ENCODE peak calls at places on chromosome 9, in five cellular contexts. V is AG04450, C is bronchial epithelial cell, M is small intestine, Q is mammary epithelial cell. A is an unnamed sample.
A peak's percentile ranks its signal among the peaks of the same experiment; 100 is the strongest.

GRCh38 chr9:106956971-106957370 is 94.0 kb downstream of the ZNF462 start:
- DNase-seq in M (no peak), Q (no peak), V (no peak), C (peak; percentile 12), A (no peak)

GRCh38 chr9:27356446-27356845 is 59.5 kb upstream of the EQTN start:
- DNase-seq in V (no peak), M (no peak), Q (no peak), C (no peak), A (no peak)

GRCh38 chr9:134399435-134400056 is 73.3 kb downstream of the RXRA start:
- DNase-seq in C (peak; percentile 62), Q (no peak), V (no peak), M (peak; percentile 35), A (peak; percentile 62)

GRCh38 chr9:76691761-76692313 is 72.4 kb upstream of the PCA3 start:
- DNase-seq in M (peak; percentile 82), C (no peak), V (no peak), Q (no peak), A (no peak)

GRCh38 chr9:130263601-130264413 is 1.8 kb upstream of the HMCN2 start:
- DNase-seq in M (no peak), C (peak; percentile 40), V (no peak), Q (no peak), A (peak; percentile 36)

GRCh38 chr9:11457809-11458785 is 845.3 kb upstream of the PTPRD start:
- DNase-seq in M (no peak), Q (no peak), V (no peak), C (no peak), A (peak; percentile 12)

GRCh38 chr9:38682713-38683112 is 37.2 kb downstream of the FAM240B start:
- DNase-seq in V (peak; percentile 72), C (peak; percentile 96), M (peak; percentile 9), Q (peak; percentile 89), A (peak; percentile 94)

GRCh38 chr9:127893392-127893791 is 6.0 kb downstream of the ST6GALNAC6 start:
- DNase-seq in C (no peak), M (no peak), Q (no peak), V (no peak), A (no peak)

GRCh38 chr9:2741441-2742158 is 24.3 kb downstream of the KCNV2 start:
- DNase-seq in V (no peak), C (peak; percentile 22), Q (no peak), M (no peak), A (peak; percentile 44)

GRCh38 chr9:114925672-114926071 is 4.7 kb downstream of the TNFSF8 start:
- DNase-seq in Q (no peak), M (no peak), C (no peak), V (no peak), A (no peak)

GRCh38 chr9:11312976-11313375 is 700.2 kb upstream of the PTPRD start:
- DNase-seq in M (no peak), V (no peak), Q (no peak), C (no peak), A (peak; percentile 2)

GRCh38 chr9:126499005-126499910 is 114.5 kb upstream of the LMX1B start:
- DNase-seq in V (no peak), Q (peak; percentile 30), C (peak; percentile 21), M (peak; percentile 32), A (peak; percentile 36)

GRCh38 chr9:121278535-121279169 is 10.7 kb downstream of the GSN start:
- DNase-seq in V (peak; percentile 97), M (peak; percentile 84), C (peak; percentile 95), Q (peak; percentile 98), A (peak; percentile 95)

GRCh38 chr9:126723807-126724172 is 81.0 kb upstream of the ZBTB43 start:
- DNase-seq in C (no peak), Q (no peak), M (no peak), V (no peak), A (no peak)

GRCh38 chr9:91771027-91771426 is 179.0 kb downstream of the ROR2 start:
- DNase-seq in C (peak; percentile 63), Q (peak; percentile 80), M (no peak), V (peak; percentile 92), A (peak; percentile 59)

GRCh38 chr9:76873056-76873792 is 32.7 kb downstream of the PRUNE2 start:
- DNase-seq in M (no peak), C (no peak), Q (no peak), V (no peak), A (no peak)

GRCh38 chr9:128894764-128895163 is 12.8 kb downstream of the LRRC8A start:
- DNase-seq in V (no peak), C (no peak), M (no peak), Q (no peak), A (no peak)

DNA sequence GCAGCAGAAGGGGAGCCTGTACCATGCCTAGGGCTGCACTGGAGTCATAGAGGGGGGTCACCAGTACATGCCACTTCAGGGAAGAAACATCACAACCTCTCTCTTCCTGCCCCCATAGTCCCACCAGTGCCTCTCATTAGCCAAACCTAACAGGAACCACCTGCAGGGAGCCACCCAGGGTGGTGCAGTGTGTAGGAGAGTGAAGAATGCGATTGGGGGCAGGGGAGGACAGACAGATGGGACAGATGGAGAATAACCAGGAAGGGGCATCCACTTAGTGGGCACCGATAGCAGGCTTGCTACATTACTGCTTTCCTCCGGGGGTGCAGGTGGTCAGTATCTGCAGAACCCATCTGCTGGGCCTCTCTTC is 19.2 kb downstream of the DAPK1 start:
- DNase-seq in Q (no peak), V (no peak), M (no peak), C (no peak), A (no peak)
- H3K4me3 ChIP-seq in Q (no peak overlapping the region), V (no peak overlapping the region), M (no peak overlapping the region), C (no peak overlapping the region), A (no peak overlapping the region)

DNA sequence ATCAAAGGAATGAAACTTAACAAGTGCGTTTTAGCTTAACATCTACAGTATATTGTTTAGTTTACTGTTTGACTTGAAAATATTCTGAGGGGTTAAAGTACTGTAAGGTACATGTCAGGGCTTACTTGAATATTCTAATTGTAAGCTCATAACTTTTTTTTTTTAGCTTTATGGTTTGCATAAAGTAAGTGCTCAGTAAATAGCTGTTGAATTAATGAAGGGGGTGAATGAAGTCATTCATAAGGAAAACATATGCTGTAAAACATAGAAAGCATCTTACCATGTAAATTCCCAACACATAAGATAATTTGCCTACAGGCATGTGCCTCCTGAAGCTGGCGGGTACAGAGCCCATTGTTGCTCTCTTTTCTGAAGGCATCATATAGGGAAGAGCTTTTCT is 3.0 kb downstream of the PIP5K1B start:
- DNase-seq in C (no peak), M (no peak), Q (no peak), V (no peak), A (no peak)
- H3K4me3 ChIP-seq in C (no peak overlapping the region), M (no peak overlapping the region), Q (no peak overlapping the region), V (no peak overlapping the region), A (no peak overlapping the region)

DNA sequence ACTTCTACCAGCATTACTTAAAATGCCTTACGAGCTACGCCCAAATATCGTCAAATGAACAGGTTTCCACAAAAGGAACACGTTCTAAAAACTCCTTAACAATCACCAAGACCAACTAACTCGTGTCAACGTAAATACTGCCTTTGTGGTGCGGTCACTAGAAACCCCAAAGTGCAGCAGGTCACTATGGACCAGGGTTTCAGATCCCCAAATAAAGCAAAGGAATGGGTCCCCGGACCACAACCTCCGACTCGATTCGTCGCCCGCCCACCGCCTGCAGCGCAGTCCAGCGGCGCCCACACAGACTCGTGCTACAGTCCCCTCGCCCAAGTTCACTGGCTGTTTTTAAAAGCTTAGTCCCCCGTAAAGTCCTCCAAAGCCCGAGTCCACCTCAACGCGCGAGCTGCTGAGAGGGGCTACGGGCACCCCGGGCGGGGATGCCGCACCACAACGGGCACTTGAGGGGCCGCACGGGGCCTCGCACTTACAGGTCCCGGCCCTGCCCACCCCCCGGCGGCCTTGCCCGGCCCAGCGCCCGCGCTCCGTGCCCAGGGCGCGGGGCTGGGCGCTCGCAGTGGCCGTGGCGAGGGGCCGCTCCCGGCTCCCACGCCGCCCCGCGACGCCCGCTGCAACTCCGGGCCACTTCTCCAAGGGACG is 1.1 kb downstream of the NFIB start:
- DNase-seq in C (peak; percentile 43), V (no peak), M (no peak), Q (peak; percentile 56), A (no peak)
- H3K4me3 ChIP-seq in C (peak overlapping the region; percentile 83), V (peak overlapping the region; percentile 64), M (peak overlapping the region; percentile 79), Q (peak overlapping the region; percentile 70), A (peak overlapping the region; percentile 96)

GRCh38 chr9:89177401-89178161 is 1.0 kb downstream of the SHC3 start:
- DNase-seq in M (no peak), V (no peak), C (no peak), Q (no peak), A (no peak)
- H3K4me3 ChIP-seq in M (no peak overlapping the region), V (peak overlapping the region; percentile 69), C (no peak overlapping the region), Q (no peak overlapping the region), A (peak overlapping the region; percentile 15)

GRCh38 chr9:136537411-136537810 is 8.4 kb downstream of the NOTCH1 start:
- DNase-seq in V (no peak), M (no peak), C (no peak), Q (no peak), A (no peak)

GRCh38 chr9:136536721-136537241 is 9.1 kb downstream of the NOTCH1 start:
- DNase-seq in M (no peak), Q (no peak), V (no peak), C (no peak), A (no peak)

GRCh38 chr9:136538599-136539426 is 7.0 kb downstream of the NOTCH1 start:
- DNase-seq in V (no peak), C (peak; percentile 29), Q (no peak), M (no peak), A (peak; percentile 60)

GRCh38 chr9:136539427-136540412 is 6.1 kb downstream of the NOTCH1 start:
- DNase-seq in M (peak; percentile 95), Q (no peak), V (no peak), C (peak; percentile 77), A (peak; percentile 90)

GRCh38 chr9:136537896-136538598 is 7.8 kb downstream of the NOTCH1 start:
- DNase-seq in Q (no peak), V (no peak), C (no peak), M (no peak), A (no peak)
- H3K4me3 ChIP-seq in Q (no peak overlapping the region), V (no peak overlapping the region), C (no peak overlapping the region), M (no peak overlapping the region), A (peak overlapping the region; percentile 7)

DNA sequence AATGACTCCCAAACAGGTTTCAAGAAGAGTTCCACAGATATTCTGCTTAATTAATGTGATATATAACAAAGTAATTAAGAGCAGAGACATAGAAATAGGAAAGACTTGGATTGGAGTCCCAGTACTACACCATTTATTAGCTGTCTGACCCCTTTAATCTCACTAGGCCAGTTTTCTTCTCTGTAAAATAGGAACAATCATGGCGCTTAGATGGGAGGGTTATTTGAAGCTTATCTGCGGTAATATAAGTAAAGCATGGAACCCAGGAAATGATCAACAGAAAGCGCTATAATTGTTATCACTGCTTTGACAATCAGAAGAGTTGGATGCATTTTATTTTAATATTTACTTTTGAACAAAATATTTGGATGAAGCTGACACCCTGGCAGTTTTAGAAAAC is 71.3 kb upstream of the IFNE start:
- DNase-seq in V (no peak), Q (no peak), M (peak; percentile 72), C (no peak), A (no peak)
- H3K4me3 ChIP-seq in V (no peak overlapping the region), Q (peak overlapping the region; percentile 25), M (no peak overlapping the region), C (peak overlapping the region; percentile 28), A (peak overlapping the region; percentile 89)

DNA sequence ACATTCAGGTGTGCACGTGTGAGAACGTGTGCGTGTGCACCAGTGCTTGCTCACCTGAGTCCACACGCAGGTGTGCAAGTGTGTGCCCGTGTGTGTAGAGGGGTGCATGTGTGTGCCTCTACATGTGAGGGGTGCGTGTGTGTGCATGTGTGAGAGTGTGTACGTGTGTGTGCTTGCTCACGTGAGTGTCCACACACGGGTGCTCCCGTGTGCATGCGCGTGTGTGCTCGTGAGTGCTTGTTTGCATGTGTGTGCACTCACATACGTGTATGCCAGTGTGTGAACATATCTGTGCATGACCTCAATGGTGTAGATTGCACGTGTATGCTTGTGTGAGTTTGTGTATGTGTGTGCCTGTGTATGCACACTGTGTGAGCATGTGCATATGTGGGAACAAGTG is 40.5 kb upstream of the NOTCH1 start:
- DNase-seq in C (no peak), M (no peak), Q (no peak), V (no peak), A (no peak)
- H3K4me3 ChIP-seq in C (no peak overlapping the region), M (no peak overlapping the region), Q (no peak overlapping the region), V (no peak overlapping the region), A (no peak overlapping the region)